ENCODE peak calls at places on chromosomes 13 and 19, in five cellular contexts. C, Y, R, U and Q are unnamed samples. For H3K79me2, the result is how much of the 10 kb centered on the place peaks cover.

GRCh38 chr13:30697177-30697953 is 38.0 kb upstream of the ALOX5AP start:
- DNase-seq in C (no peak), Y (no peak), R (no peak), U (no peak), Q (no peak)

GRCh38 chr19:6378036-6378435 is 2.3 kb upstream of the PSPN start:
- DNase-seq in C (no peak), Y (no peak), R (peak), U (peak), Q (peak)

GRCh38 chr13:63435668-63436275 is 2020.1 kb upstream of the PCDH20 start:
- DNase-seq in C (peak), Y (peak), R (no peak), U (no peak), Q (peak)

GRCh38 chr19:56083668-56084067 is 37.4 kb downstream of the ZNF787 start:
- DNase-seq in C (no peak), Y (no peak), R (no peak), U (no peak), Q (no peak)

GRCh38 chr19:47861630-47862029 is 2.6 kb downstream of the TPRX2 start:
- DNase-seq in C (no peak), Y (no peak), R (no peak), U (no peak), Q (no peak)

GRCh38 chr19:28307460-28307859 is 905.5 kb downstream of the UQCRFS1 start:
- DNase-seq in C (no peak), Y (no peak), R (no peak), U (no peak), Q (no peak)

GRCh38 chr19:45113628-45114027 is 20.6 kb downstream of the PPP1R37 start:
- DNase-seq in C (peak), Y (no peak), R (peak), U (no peak), Q (peak)

GRCh38 chr19:8423821-8424223 is 10.7 kb downstream of the MARCHF2 start:
- DNase-seq in C (peak), Y (peak), R (peak), U (no peak), Q (peak)

GRCh38 chr13:97295279-97296182 is 73.4 kb downstream of the MBNL2 start:
- DNase-seq in C (peak), Y (peak), R (no peak), U (no peak), Q (no peak)

GRCh38 chr13:98450495-98451167 is 126.3 kb downstream of the STK24 start:
- DNase-seq in C (no peak), Y (no peak), R (peak), U (no peak), Q (no peak)

GRCh38 chr13:48210178-48210577 is 22.8 kb upstream of the ITM2B start:
- DNase-seq in C (peak), Y (peak), R (no peak), U (no peak), Q (no peak)

GRCh38 chr13:55000043-55000442 is 1971.4 kb downstream of the OLFM4 start:
- DNase-seq in C (no peak), Y (no peak), R (peak), U (no peak), Q (no peak)

GRCh38 chr19:6501740-6502648 is at the start of gene TUBB4A:
- DNase-seq in C (peak), Y (no peak), R (peak), U (peak), Q (peak)

DNA sequence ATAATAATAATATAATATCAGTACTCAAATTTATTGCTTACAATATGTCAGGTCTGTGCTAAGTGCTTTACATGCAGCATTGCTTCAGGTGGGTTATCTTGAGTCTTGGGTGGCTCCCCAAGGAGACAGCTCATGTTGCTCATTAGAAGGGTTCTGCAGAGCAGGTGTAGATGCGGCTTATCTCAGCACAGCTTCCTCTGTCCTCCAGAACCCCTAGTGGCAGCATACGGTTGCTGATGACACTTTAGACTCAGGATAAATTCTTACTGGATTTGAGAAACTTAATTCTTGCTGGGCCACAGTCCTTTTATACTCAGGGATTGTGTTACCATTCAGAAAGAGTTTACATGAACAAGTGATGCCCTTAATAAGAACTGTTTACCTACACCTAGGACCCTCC is 8.9 kb downstream of the COG3 start:
- DNase-seq in C (no peak), Y (no peak), R (peak), U (peak), Q (no peak)
- TF ChIP-seq CTCF in C (no peak), Y (peak), R (peak), U (peak), Q (peak)

GRCh38 chr19:39030854-39031367 is 1.4 kb downstream of the FBXO27 start:
- DNase-seq in C (no peak), Y (no peak), R (no peak), U (no peak), Q (no peak)
- H3K27ac ChIP-seq in C (peak), Y (peak), R (peak), U (no peak), Q (peak)

GRCh38 chr13:114288157-114288591 is 6.8 kb downstream of the UPF3A start:
- DNase-seq in C (no peak), Y (no peak), R (no peak), U (no peak), Q (no peak)

GRCh38 chr13:114285166-114285808 is 3.9 kb downstream of the UPF3A start:
- DNase-seq in C (peak), Y (peak), R (no peak), U (no peak), Q (no peak)

GRCh38 chr13:114283581-114283980 is 2.2 kb downstream of the UPF3A start:
- DNase-seq in C (no peak), Y (no peak), R (no peak), U (no peak), Q (peak)

GRCh38 chr13:114284680-114285079 is 3.3 kb downstream of the UPF3A start:
- DNase-seq in C (no peak), Y (no peak), R (no peak), U (no peak), Q (no peak)

DNA sequence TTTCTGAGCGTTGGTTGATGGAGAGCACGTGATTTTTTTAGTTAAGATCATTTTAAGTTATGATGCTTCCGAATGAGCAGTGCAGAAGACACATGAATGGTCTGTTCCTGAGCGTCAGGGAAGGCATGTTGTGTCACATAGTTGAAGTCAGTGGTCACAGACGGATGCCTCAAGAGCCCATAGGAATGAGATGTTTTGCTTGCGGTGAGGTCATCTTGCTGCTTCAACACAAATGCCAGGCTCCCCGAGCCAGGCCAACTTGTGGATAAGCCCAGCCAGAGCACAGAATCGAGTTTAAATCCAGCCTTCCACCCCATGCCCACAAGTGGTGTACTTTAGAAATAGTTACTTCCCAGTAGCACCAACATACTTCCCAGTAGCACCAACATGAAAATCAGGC is 5.4 kb downstream of the UPF3A start:
- DNase-seq in C (no peak), Y (no peak), R (no peak), U (no peak), Q (no peak)
- H3K79me2 ChIP-seq in C (under half), Y (half or more), R (half or more), U (half or more), Q (half or more)

GRCh38 chr13:94431569-94431968 is 47.9 kb downstream of the DCT start:
- DNase-seq in C (no peak), Y (no peak), R (no peak), U (no peak), Q (no peak)
- TF ChIP-seq CTCF in C (peak), Y (no peak), R (no peak), U (no peak), Q (peak)

GRCh38 chr19:17513801-17514200 is 2.4 kb downstream of the PGLS start:
- DNase-seq in C (no peak), Y (peak), R (no peak), U (no peak), Q (no peak)

GRCh38 chr19:17512574-17512939 is 1.1 kb downstream of the PGLS start:
- DNase-seq in C (no peak), Y (no peak), R (no peak), U (no peak), Q (no peak)

GRCh38 chr19:17511724-17512573 is 500 bp downstream of the PGLS start:
- DNase-seq in C (peak), Y (peak), R (peak), U (peak), Q (peak)

GRCh38 chr19:17517898-17518297 is 6.4 kb downstream of the PGLS start:
- DNase-seq in C (no peak), Y (no peak), R (no peak), U (no peak), Q (no peak)

DNA sequence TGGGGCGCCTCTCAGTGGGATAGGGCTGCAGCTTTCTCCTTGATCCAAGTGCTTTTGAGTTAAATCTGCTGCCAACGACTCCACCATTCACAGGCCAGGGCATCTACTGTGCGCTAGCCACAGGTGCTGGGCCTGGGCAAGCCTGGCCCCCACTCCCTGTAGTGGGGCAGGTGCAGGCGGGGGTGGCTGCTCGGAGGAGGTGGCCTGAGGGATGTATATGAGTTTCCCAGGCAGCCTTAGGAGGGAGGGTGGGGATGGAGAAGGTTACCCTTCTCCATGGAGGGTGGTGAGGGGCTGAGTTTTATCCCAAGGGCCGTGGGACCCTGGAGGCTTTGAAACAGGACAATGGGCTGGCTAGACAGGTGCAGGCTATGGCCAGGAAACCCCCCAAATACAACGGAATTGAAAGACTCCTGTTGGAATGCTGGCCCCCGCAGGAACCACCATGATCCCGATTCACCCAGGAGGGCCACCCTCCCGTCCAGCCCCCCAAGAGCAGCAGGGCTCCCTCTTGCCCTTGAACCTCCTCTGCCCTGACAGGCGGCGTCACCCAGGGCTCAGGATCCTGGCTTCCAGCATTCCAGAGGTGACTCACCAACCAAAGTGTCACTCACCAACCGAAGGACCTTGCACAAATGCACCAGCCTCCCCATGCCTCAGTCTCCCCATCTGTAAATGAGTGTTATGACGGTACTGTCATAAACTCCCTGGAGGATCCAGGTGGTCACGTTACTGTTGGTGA is 4.1 kb downstream of the PGLS start:
- DNase-seq in C (no peak), Y (no peak), R (no peak), U (no peak), Q (no peak)
- H3K27ac ChIP-seq in C (no peak), Y (no peak), R (no peak), U (no peak), Q (no peak)

DNA sequence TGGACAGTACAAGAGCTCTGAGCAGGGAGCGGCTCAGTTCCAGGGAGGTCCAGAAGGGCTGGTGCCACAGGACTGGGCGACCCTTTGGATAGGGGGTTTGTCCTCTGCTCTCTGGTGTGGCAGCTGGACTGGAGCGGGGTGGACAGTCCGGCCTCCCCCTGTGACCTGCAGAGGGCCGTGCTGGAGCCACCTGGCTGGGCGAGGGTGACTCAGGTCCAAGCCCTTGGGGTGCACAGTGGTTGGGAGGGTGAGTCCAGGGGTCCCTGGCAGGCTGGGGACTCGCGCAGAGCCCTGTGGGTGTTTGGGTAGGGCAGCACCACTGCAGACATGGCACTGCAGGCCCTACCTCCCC is 7.2 kb downstream of the SSBP4 start:
- DNase-seq in C (no peak), Y (no peak), R (no peak), U (no peak), Q (no peak)
- H3K79me2 ChIP-seq in C (under half), Y (under half), R (under half), U (under half), Q (half or more)